ENCODE peak calls at places on chromosome 1, in six cellular contexts. K is adrenal gland, E is mammary epithelial cell, D is ureter, L is fibroblast of mammary gland, B is EH. C is an unnamed sample.

GRCh38 chr1:161119379-161120061 is 1.6 kb downstream of the NIT1 start:
- DNase-seq in L (peak), D (no peak), E (peak), B (peak), K (peak), C (peak)

GRCh38 chr1:3061566-3061965 is 7.4 kb upstream of the PRDM16 start:
- DNase-seq in K (no peak), D (no peak), E (no peak), L (no peak), B (no peak), C (no peak)

GRCh38 chr1:38772026-38772425 is 87.5 kb downstream of the RRAGC start:
- DNase-seq in D (no peak), E (no peak), K (no peak), B (no peak), L (no peak), C (no peak)

GRCh38 chr1:115828101-115829022 is 12.6 kb downstream of the NHLH2 start:
- DNase-seq in D (no peak), K (no peak), L (peak), B (peak), E (no peak), C (no peak)

GRCh38 chr1:35350872-35351271 is 82.4 kb downstream of the ZMYM4 start:
- DNase-seq in B (no peak), E (no peak), K (no peak), L (no peak), D (no peak), C (no peak)

GRCh38 chr1:10722803-10723202 is 73.6 kb downstream of the CASZ1 start:
- DNase-seq in E (peak), K (no peak), B (no peak), L (no peak), D (no peak), C (no peak)

GRCh38 chr1:217747156-217747769 is 116.1 kb downstream of the SPATA17 start:
- DNase-seq in K (no peak), B (peak), D (no peak), L (peak), E (peak), C (peak)

GRCh38 chr1:198411240-198411639 is 129.2 kb downstream of the ATP6V1G3 start:
- DNase-seq in K (no peak), D (no peak), E (no peak), B (no peak), L (no peak), C (no peak)

GRCh38 chr1:18649713-18650370 is 19.2 kb downstream of the PAX7 start:
- DNase-seq in B (peak), K (no peak), D (no peak), L (peak), E (no peak), C (no peak)

GRCh38 chr1:246005067-246005466 is 502.0 kb downstream of the SMYD3 start:
- DNase-seq in L (peak), D (no peak), B (peak), K (no peak), E (peak), C (peak)

GRCh38 chr1:78419309-78419708 is 71.5 kb upstream of the PTGFR start:
- DNase-seq in K (no peak), L (peak), B (peak), D (no peak), E (no peak), C (peak)

GRCh38 chr1:33347650-33347992 is 26.7 kb upstream of the A3GALT2 start:
- DNase-seq in L (peak), D (no peak), E (peak), B (peak), K (no peak), C (peak)

GRCh38 chr1:4596486-4596885 is 57.9 kb upstream of the AJAP1 start:
- DNase-seq in D (no peak), L (no peak), B (no peak), K (peak), E (no peak), C (no peak)

C was measured in cardiac fibroblast.